ENCODE peak calls at places on chromosomes 3 and 15, in six cellular contexts. One of them, this sample, is unnamed.
A peak's percentile ranks its signal among the peaks of the same experiment; 100 is the strongest.

GRCh38 chr3:159821148-159821547 is 167.5 kb upstream of the IL12A start:
- DNase-seq in fibroblast of villous mesenchyme: no peak
- DNase-seq in kidney epithelial cell: no peak
- DNase-seq in choroid plexus epithelial cell: peak; percentile 46
- DNase-seq in foreskin fibroblast: no peak
- DNase-seq in heart left ventricle: no peak
- DNase-seq in this sample: no peak

GRCh38 chr3:17322106-17322793 is 420.2 kb downstream of the TBC1D5 start:
- DNase-seq in fibroblast of villous mesenchyme: no peak
- DNase-seq in kidney epithelial cell: no peak
- DNase-seq in choroid plexus epithelial cell: no peak
- DNase-seq in foreskin fibroblast: no peak
- DNase-seq in heart left ventricle: no peak
- DNase-seq in this sample: no peak

GRCh38 chr15:67574981-67575632 is 32.6 kb downstream of the MAP2K5 start:
- DNase-seq in fibroblast of villous mesenchyme: no peak
- DNase-seq in kidney epithelial cell: no peak
- DNase-seq in choroid plexus epithelial cell: no peak
- DNase-seq in foreskin fibroblast: peak; percentile 10
- DNase-seq in heart left ventricle: no peak
- DNase-seq in this sample: no peak

GRCh38 chr15:70059476-70060213 is 38.1 kb downstream of the TLE3 start:
- DNase-seq in fibroblast of villous mesenchyme: no peak
- DNase-seq in kidney epithelial cell: no peak
- DNase-seq in choroid plexus epithelial cell: no peak
- DNase-seq in foreskin fibroblast: no peak
- DNase-seq in heart left ventricle: no peak
- DNase-seq in this sample: no peak

GRCh38 chr15:44715797-44716334 is 4.5 kb downstream of the B2M start:
- DNase-seq in fibroblast of villous mesenchyme: no peak
- DNase-seq in kidney epithelial cell: no peak
- DNase-seq in choroid plexus epithelial cell: no peak
- DNase-seq in foreskin fibroblast: no peak
- DNase-seq in heart left ventricle: no peak
- DNase-seq in this sample: no peak

GRCh38 chr3:33440328-33440577 is at the start of gene UBP1:
- DNase-seq in fibroblast of villous mesenchyme: no peak
- DNase-seq in kidney epithelial cell: no peak
- DNase-seq in choroid plexus epithelial cell: no peak
- DNase-seq in foreskin fibroblast: no peak
- DNase-seq in heart left ventricle: no peak
- DNase-seq in this sample: no peak

GRCh38 chr15:95799286-95800187 is 531.0 kb upstream of the NR2F2 start:
- DNase-seq in fibroblast of villous mesenchyme: peak; percentile 91
- DNase-seq in kidney epithelial cell: peak; percentile 96
- DNase-seq in choroid plexus epithelial cell: peak; percentile 83
- DNase-seq in foreskin fibroblast: peak; percentile 83
- DNase-seq in heart left ventricle: no peak
- DNase-seq in this sample: no peak

GRCh38 chr15:37933685-37934084 is 755 bp upstream of the TMCO5A start:
- DNase-seq in fibroblast of villous mesenchyme: peak; percentile 86
- DNase-seq in kidney epithelial cell: no peak
- DNase-seq in choroid plexus epithelial cell: peak; percentile 92
- DNase-seq in foreskin fibroblast: peak; percentile 69
- DNase-seq in heart left ventricle: no peak
- DNase-seq in this sample: no peak

GRCh38 chr3:23489338-23490158 is 286.4 kb downstream of the UBE2E2 start:
- DNase-seq in fibroblast of villous mesenchyme: no peak
- DNase-seq in kidney epithelial cell: no peak
- DNase-seq in choroid plexus epithelial cell: no peak
- DNase-seq in foreskin fibroblast: peak; percentile 43
- DNase-seq in heart left ventricle: no peak
- DNase-seq in this sample: no peak

GRCh38 chr3:190865828-190866227 is 3.3 kb upstream of the GMNC start:
- DNase-seq in fibroblast of villous mesenchyme: no peak
- DNase-seq in kidney epithelial cell: no peak
- DNase-seq in choroid plexus epithelial cell: no peak
- DNase-seq in foreskin fibroblast: no peak
- DNase-seq in heart left ventricle: no peak
- DNase-seq in this sample: no peak

GRCh38 chr3:63192248-63192647 is 85.9 kb upstream of the SYNPR start:
- DNase-seq in fibroblast of villous mesenchyme: no peak
- DNase-seq in kidney epithelial cell: no peak
- DNase-seq in choroid plexus epithelial cell: no peak
- DNase-seq in foreskin fibroblast: no peak
- DNase-seq in heart left ventricle: no peak
- DNase-seq in this sample: no peak

GRCh38 chr15:95663156-95663831 is 667.2 kb upstream of the NR2F2 start:
- DNase-seq in fibroblast of villous mesenchyme: peak; percentile 35
- DNase-seq in kidney epithelial cell: no peak
- DNase-seq in choroid plexus epithelial cell: peak; percentile 63
- DNase-seq in foreskin fibroblast: peak; percentile 88
- DNase-seq in heart left ventricle: no peak
- DNase-seq in this sample: no peak

GRCh38 chr3:194782767-194783404 is 97.2 kb downstream of the FAM43A start:
- DNase-seq in fibroblast of villous mesenchyme: peak; percentile 22
- DNase-seq in kidney epithelial cell: no peak
- DNase-seq in choroid plexus epithelial cell: peak; percentile 91
- DNase-seq in foreskin fibroblast: peak; percentile 14
- DNase-seq in heart left ventricle: no peak
- DNase-seq in this sample: peak; percentile 54

GRCh38 chr3:56484096-56484495 is 15.8 kb upstream of the ERC2 start:
- DNase-seq in fibroblast of villous mesenchyme: no peak
- DNase-seq in kidney epithelial cell: no peak
- DNase-seq in choroid plexus epithelial cell: no peak
- DNase-seq in foreskin fibroblast: no peak
- DNase-seq in heart left ventricle: no peak
- DNase-seq in this sample: no peak

GRCh38 chr3:174891524-174892203 is 32.5 kb downstream of the NAALADL2 start:
- DNase-seq in fibroblast of villous mesenchyme: peak; percentile 4
- DNase-seq in kidney epithelial cell: no peak
- DNase-seq in choroid plexus epithelial cell: peak; percentile 39
- DNase-seq in foreskin fibroblast: no peak
- DNase-seq in heart left ventricle: no peak
- DNase-seq in this sample: no peak

GRCh38 chr15:38213392-38213791 is 39.2 kb upstream of the SPRED1 start:
- DNase-seq in fibroblast of villous mesenchyme: no peak
- DNase-seq in kidney epithelial cell: no peak
- DNase-seq in choroid plexus epithelial cell: no peak
- DNase-seq in foreskin fibroblast: no peak
- DNase-seq in heart left ventricle: no peak
- DNase-seq in this sample: no peak

GRCh38 chr3:196322-197153 is at the start of gene CHL1:
- DNase-seq in fibroblast of villous mesenchyme: no peak
- DNase-seq in kidney epithelial cell: no peak
- DNase-seq in choroid plexus epithelial cell: no peak
- DNase-seq in foreskin fibroblast: no peak
- DNase-seq in heart left ventricle: no peak
- DNase-seq in this sample: no peak

GRCh38 chr15:69305204-69305931 is 6.7 kb downstream of the PAQR5 start:
- DNase-seq in fibroblast of villous mesenchyme: peak; percentile 99
- DNase-seq in kidney epithelial cell: peak; percentile 50
- DNase-seq in choroid plexus epithelial cell: peak; percentile 92
- DNase-seq in foreskin fibroblast: peak; percentile 97
- DNase-seq in heart left ventricle: no peak
- DNase-seq in this sample: no peak

GRCh38 chr3:177679568-177680441 is 482.5 kb upstream of the TBL1XR1 start:
- DNase-seq in fibroblast of villous mesenchyme: peak; percentile 74
- DNase-seq in kidney epithelial cell: no peak
- DNase-seq in choroid plexus epithelial cell: peak; percentile 77
- DNase-seq in foreskin fibroblast: peak; percentile 62
- DNase-seq in heart left ventricle: no peak
- DNase-seq in this sample: no peak

GRCh38 chr3:185328324-185329004 is 34.5 kb upstream of the MAP3K13 start:
- DNase-seq in fibroblast of villous mesenchyme: no peak
- DNase-seq in kidney epithelial cell: no peak
- DNase-seq in choroid plexus epithelial cell: peak; percentile 35
- DNase-seq in foreskin fibroblast: no peak
- DNase-seq in heart left ventricle: no peak
- DNase-seq in this sample: no peak

GRCh38 chr15:75646944-75647364 is 758 bp upstream of the SNX33 start:
- DNase-seq in fibroblast of villous mesenchyme: peak; percentile 31
- DNase-seq in kidney epithelial cell: no peak
- DNase-seq in choroid plexus epithelial cell: peak; percentile 36
- DNase-seq in foreskin fibroblast: no peak
- DNase-seq in heart left ventricle: no peak
- DNase-seq in this sample: no peak

GRCh38 chr3:43180027-43180426 is 74.1 kb upstream of the POMGNT2 start:
- DNase-seq in fibroblast of villous mesenchyme: peak; percentile 98
- DNase-seq in kidney epithelial cell: no peak
- DNase-seq in choroid plexus epithelial cell: peak; percentile 98
- DNase-seq in foreskin fibroblast: peak; percentile 91
- DNase-seq in heart left ventricle: peak; percentile 38
- DNase-seq in this sample: no peak

GRCh38 chr3:43082457-43082856 is 23.4 kb downstream of the POMGNT2 start:
- DNase-seq in fibroblast of villous mesenchyme: no peak
- DNase-seq in kidney epithelial cell: no peak
- DNase-seq in choroid plexus epithelial cell: no peak
- DNase-seq in foreskin fibroblast: no peak
- DNase-seq in heart left ventricle: no peak
- DNase-seq in this sample: no peak

GRCh38 chr3:115401298-115401697 is 222.0 kb upstream of the GAP43 start:
- DNase-seq in fibroblast of villous mesenchyme: peak; percentile 76
- DNase-seq in kidney epithelial cell: no peak
- DNase-seq in choroid plexus epithelial cell: peak; percentile 95
- DNase-seq in foreskin fibroblast: peak; percentile 89
- DNase-seq in heart left ventricle: no peak
- DNase-seq in this sample: no peak

GRCh38 chr15:99345242-99345641 is 94.0 kb downstream of the LRRC28 start:
- DNase-seq in fibroblast of villous mesenchyme: no peak
- DNase-seq in kidney epithelial cell: no peak
- DNase-seq in choroid plexus epithelial cell: no peak
- DNase-seq in foreskin fibroblast: no peak
- DNase-seq in heart left ventricle: no peak
- DNase-seq in this sample: no peak

GRCh38 chr3:180747805-180748361 is 68.6 kb upstream of the CCDC39 start:
- DNase-seq in fibroblast of villous mesenchyme: no peak
- DNase-seq in kidney epithelial cell: no peak
- DNase-seq in choroid plexus epithelial cell: no peak
- DNase-seq in foreskin fibroblast: no peak
- DNase-seq in heart left ventricle: no peak
- DNase-seq in this sample: no peak

GRCh38 chr3:149388001-149388435 is 10.6 kb upstream of the TM4SF1 start:
- DNase-seq in fibroblast of villous mesenchyme: peak; percentile 93
- DNase-seq in kidney epithelial cell: no peak
- DNase-seq in choroid plexus epithelial cell: peak; percentile 85
- DNase-seq in foreskin fibroblast: peak; percentile 75
- DNase-seq in heart left ventricle: no peak
- DNase-seq in this sample: no peak

GRCh38 chr3:123447749-123448502 is 964 bp downstream of the ADCY5 start:
- DNase-seq in fibroblast of villous mesenchyme: no peak
- DNase-seq in kidney epithelial cell: no peak
- DNase-seq in choroid plexus epithelial cell: no peak
- DNase-seq in foreskin fibroblast: peak; percentile 28
- DNase-seq in heart left ventricle: no peak
- DNase-seq in this sample: no peak
- TF ChIP-seq CTCF in fibroblast of villous mesenchyme: no peak
- TF ChIP-seq CTCF in kidney epithelial cell: no peak
- TF ChIP-seq CTCF in choroid plexus epithelial cell: no peak
- TF ChIP-seq CTCF in foreskin fibroblast: no peak
- TF ChIP-seq CTCF in heart left ventricle: peak; percentile 49
- TF ChIP-seq CTCF in this sample: peak; percentile 31

GRCh38 chr3:14853280-14853956 is 34.7 kb downstream of the FGD5 start:
- DNase-seq in fibroblast of villous mesenchyme: no peak
- DNase-seq in kidney epithelial cell: no peak
- DNase-seq in choroid plexus epithelial cell: no peak
- DNase-seq in foreskin fibroblast: peak; percentile 36
- DNase-seq in heart left ventricle: no peak
- DNase-seq in this sample: no peak

GRCh38 chr3:14852721-14853120 is 34.0 kb downstream of the FGD5 start:
- DNase-seq in fibroblast of villous mesenchyme: no peak
- DNase-seq in kidney epithelial cell: no peak
- DNase-seq in choroid plexus epithelial cell: no peak
- DNase-seq in foreskin fibroblast: no peak
- DNase-seq in heart left ventricle: no peak
- DNase-seq in this sample: no peak

GRCh38 chr3:14848906-14849305 is 30.1 kb downstream of the FGD5 start:
- DNase-seq in fibroblast of villous mesenchyme: no peak
- DNase-seq in kidney epithelial cell: no peak
- DNase-seq in choroid plexus epithelial cell: no peak
- DNase-seq in foreskin fibroblast: no peak
- DNase-seq in heart left ventricle: no peak
- DNase-seq in this sample: no peak

GRCh38 chr3:14849831-14850230 is 31.1 kb downstream of the FGD5 start:
- DNase-seq in fibroblast of villous mesenchyme: no peak
- DNase-seq in kidney epithelial cell: no peak
- DNase-seq in choroid plexus epithelial cell: no peak
- DNase-seq in foreskin fibroblast: no peak
- DNase-seq in heart left ventricle: no peak
- DNase-seq in this sample: no peak

GRCh38 chr3:14852058-14852599 is 33.4 kb downstream of the FGD5 start:
- DNase-seq in fibroblast of villous mesenchyme: no peak
- DNase-seq in kidney epithelial cell: no peak
- DNase-seq in choroid plexus epithelial cell: no peak
- DNase-seq in foreskin fibroblast: no peak
- DNase-seq in heart left ventricle: no peak
- DNase-seq in this sample: no peak
- TF ChIP-seq CTCF in fibroblast of villous mesenchyme: no peak
- TF ChIP-seq CTCF in kidney epithelial cell: no peak
- TF ChIP-seq CTCF in choroid plexus epithelial cell: no peak
- TF ChIP-seq CTCF in foreskin fibroblast: no peak
- TF ChIP-seq CTCF in heart left ventricle: no peak
- TF ChIP-seq CTCF in this sample: no peak

GRCh38 chr15:52254331-52254730 is 41.3 kb downstream of the MYO5C start:
- DNase-seq in fibroblast of villous mesenchyme: no peak
- DNase-seq in kidney epithelial cell: no peak
- DNase-seq in choroid plexus epithelial cell: no peak
- DNase-seq in foreskin fibroblast: peak; percentile 26
- DNase-seq in heart left ventricle: no peak
- DNase-seq in this sample: no peak
- TF ChIP-seq CTCF in fibroblast of villous mesenchyme: no peak
- TF ChIP-seq CTCF in kidney epithelial cell: no peak
- TF ChIP-seq CTCF in choroid plexus epithelial cell: peak; percentile 10
- TF ChIP-seq CTCF in foreskin fibroblast: no peak
- TF ChIP-seq CTCF in heart left ventricle: no peak
- TF ChIP-seq CTCF in this sample: no peak

GRCh38 chr15:85707519-85708338 is 87.0 kb downstream of the KLHL25 start:
- DNase-seq in fibroblast of villous mesenchyme: peak; percentile 96
- DNase-seq in kidney epithelial cell: no peak
- DNase-seq in choroid plexus epithelial cell: peak; percentile 79
- DNase-seq in foreskin fibroblast: peak; percentile 39
- DNase-seq in heart left ventricle: peak; percentile 35
- DNase-seq in this sample: no peak

GRCh38 chr15:85704720-85705119 is 90.0 kb downstream of the KLHL25 start:
- DNase-seq in fibroblast of villous mesenchyme: peak; percentile 95
- DNase-seq in kidney epithelial cell: no peak
- DNase-seq in choroid plexus epithelial cell: no peak
- DNase-seq in foreskin fibroblast: peak; percentile 42
- DNase-seq in heart left ventricle: peak; percentile 37
- DNase-seq in this sample: no peak

GRCh38 chr15:85709250-85709649 is 85.5 kb downstream of the KLHL25 start:
- DNase-seq in fibroblast of villous mesenchyme: peak; percentile 21
- DNase-seq in kidney epithelial cell: no peak
- DNase-seq in choroid plexus epithelial cell: no peak
- DNase-seq in foreskin fibroblast: no peak
- DNase-seq in heart left ventricle: no peak
- DNase-seq in this sample: no peak

GRCh38 chr15:85708402-85708932 is 86.3 kb downstream of the KLHL25 start:
- DNase-seq in fibroblast of villous mesenchyme: peak; percentile 82
- DNase-seq in kidney epithelial cell: no peak
- DNase-seq in choroid plexus epithelial cell: no peak
- DNase-seq in foreskin fibroblast: no peak
- DNase-seq in heart left ventricle: no peak
- DNase-seq in this sample: no peak

GRCh38 chr15:85706779-85707518 is 87.8 kb downstream of the KLHL25 start:
- DNase-seq in fibroblast of villous mesenchyme: peak; percentile 99
- DNase-seq in kidney epithelial cell: no peak
- DNase-seq in choroid plexus epithelial cell: peak; percentile 90
- DNase-seq in foreskin fibroblast: peak; percentile 32
- DNase-seq in heart left ventricle: peak; percentile 66
- DNase-seq in this sample: peak; percentile 81
- TF ChIP-seq CTCF in fibroblast of villous mesenchyme: no peak
- TF ChIP-seq CTCF in kidney epithelial cell: no peak
- TF ChIP-seq CTCF in choroid plexus epithelial cell: peak; percentile 1
- TF ChIP-seq CTCF in foreskin fibroblast: no peak
- TF ChIP-seq CTCF in heart left ventricle: no peak
- TF ChIP-seq CTCF in this sample: no peak

This sample was measured in right atrium auricular region.